ENCODE peak calls at places on chromosomes 11 and 22, in five cellular contexts. One of them, this sample, is unnamed.

GRCh38 chr11:66080055-66080817 is 10.2 kb downstream of the PACS1 start:
- DNase-seq in Calu3: peak
- DNase-seq in fibroblast of pulmonary artery: peak
- DNase-seq in HEK293T: no peak
- DNase-seq in SK-N-SH: no peak
- DNase-seq in this sample: no peak

GRCh38 chr22:22322792-22323191 is 78.2 kb downstream of the VPREB1 start:
- DNase-seq in Calu3: no peak
- DNase-seq in fibroblast of pulmonary artery: no peak
- DNase-seq in HEK293T: no peak
- DNase-seq in SK-N-SH: no peak
- DNase-seq in this sample: no peak

GRCh38 chr11:131889760-131890620 is 519.6 kb downstream of the NTM start:
- DNase-seq in Calu3: no peak
- DNase-seq in fibroblast of pulmonary artery: no peak
- DNase-seq in HEK293T: no peak
- DNase-seq in SK-N-SH: no peak
- DNase-seq in this sample: no peak

GRCh38 chr11:57868491-57868890 is 106.9 kb downstream of the CTNND1 start:
- DNase-seq in Calu3: no peak
- DNase-seq in fibroblast of pulmonary artery: no peak
- DNase-seq in HEK293T: no peak
- DNase-seq in SK-N-SH: no peak
- DNase-seq in this sample: no peak

GRCh38 chr22:35627267-35628041 is 10.3 kb upstream of the MB start:
- DNase-seq in Calu3: peak
- DNase-seq in fibroblast of pulmonary artery: peak
- DNase-seq in HEK293T: peak
- DNase-seq in SK-N-SH: peak
- DNase-seq in this sample: no peak

GRCh38 chr11:65499713-65500261 is 942 bp downstream of the MALAT1 start:
- DNase-seq in Calu3: no peak
- DNase-seq in fibroblast of pulmonary artery: no peak
- DNase-seq in HEK293T: no peak
- DNase-seq in SK-N-SH: no peak
- DNase-seq in this sample: no peak

GRCh38 chr11:115701284-115701875 is 197.2 kb upstream of the CADM1 start:
- DNase-seq in Calu3: no peak
- DNase-seq in fibroblast of pulmonary artery: no peak
- DNase-seq in HEK293T: no peak
- DNase-seq in SK-N-SH: no peak
- DNase-seq in this sample: no peak

GRCh38 chr22:41308054-41308453 is 6.7 kb downstream of the ZC3H7B start:
- DNase-seq in Calu3: no peak
- DNase-seq in fibroblast of pulmonary artery: no peak
- DNase-seq in HEK293T: no peak
- DNase-seq in SK-N-SH: no peak
- DNase-seq in this sample: no peak

GRCh38 chr11:96091476-96091875 is 167.6 kb upstream of the MTMR2 start:
- DNase-seq in Calu3: no peak
- DNase-seq in fibroblast of pulmonary artery: no peak
- DNase-seq in HEK293T: no peak
- DNase-seq in SK-N-SH: no peak
- DNase-seq in this sample: no peak